ENCODE peak calls at places on chromosomes 3 and 15, in nine cellular contexts. C is iris pigment epithelial cell; Q is midbrain; M is effector memory CD8-positive, alpha-beta T cell; F is activated T-cell treated with anti-CD3 and anti-CD28 coated beads for 1 hour; H is CD8-positive, alpha-beta memory T cell; N is NCI-H460; X is stimulated activated CD8-positive, alpha-beta memory T cell treated with anti-CD3 and anti-CD28 coated beads, Interleukin-15, amount 100 ng/mL, for 24 hours; K is sigmoid colon. I is an unnamed sample.

GRCh38 chr3:197468866-197469382 is 86.8 kb downstream of the BDH1 start:
- DNase-seq in Q (no peak), M (no peak), C (peak), N (no peak), X (no peak), H (no peak), F (no peak), K (no peak), I (no peak)

GRCh38 chr3:11499144-11499543 is 144.6 kb downstream of the VGLL4 start:
- DNase-seq in Q (no peak), M (no peak), N (peak), K (no peak), F (no peak), X (no peak), H (no peak), C (peak), I (no peak)

GRCh38 chr15:60004019-60004845 is at the start of gene FOXB1:
- DNase-seq in K (no peak), X (no peak), F (no peak), C (no peak), N (no peak), Q (peak), M (no peak), H (no peak), I (no peak)

GRCh38 chr3:70980646-70981031 is 602.9 kb downstream of the FOXP1 start:
- DNase-seq in Q (no peak), M (no peak), C (peak), F (no peak), H (no peak), X (no peak), K (no peak), N (no peak), I (peak)

GRCh38 chr15:68017221-68017620 is 36.9 kb upstream of the PIAS1 start:
- DNase-seq in F (no peak), X (no peak), H (no peak), M (no peak), K (no peak), N (no peak), Q (no peak), C (no peak), I (no peak)

GRCh38 chr3:163726125-163726524 is 1352.2 kb downstream of the SI start:
- DNase-seq in F (no peak), Q (no peak), N (no peak), X (no peak), K (no peak), H (no peak), M (no peak), C (no peak), I (no peak)

GRCh38 chr3:134846943-134847342 is 51.9 kb downstream of the EPHB1 start:
- DNase-seq in N (peak), Q (no peak), H (no peak), X (no peak), C (peak), M (no peak), K (no peak), F (no peak), I (no peak)

GRCh38 chr3:166211451-166211850 is 374.2 kb upstream of the BCHE start:
- DNase-seq in H (no peak), X (no peak), K (no peak), N (no peak), Q (no peak), C (no peak), M (no peak), F (no peak), I (no peak)

GRCh38 chr15:77076325-77076915 is 5.5 kb upstream of the TSPAN3 start:
- DNase-seq in H (no peak), M (no peak), X (no peak), N (no peak), K (no peak), C (no peak), F (no peak), Q (peak), I (no peak)

GRCh38 chr3:191330309-191330712 is at the start of gene UTS2B:
- DNase-seq in Q (peak), K (no peak), H (no peak), F (no peak), M (no peak), X (no peak), C (peak), N (no peak), I (no peak)

GRCh38 chr15:81002254-81003022 is 1.7 kb downstream of the TLNRD1 start:
- DNase-seq in H (peak), X (no peak), N (no peak), K (no peak), Q (no peak), C (peak), M (no peak), F (no peak), I (no peak)

GRCh38 chr15:72474466-72474911 is 359 bp downstream of the ARIH1 start:
- DNase-seq in M (no peak), X (no peak), F (no peak), H (no peak), C (no peak), K (no peak), Q (no peak), N (no peak), I (no peak)

GRCh38 chr15:59018833-59019232 is 31.4 kb downstream of the RNF111 start:
- DNase-seq in C (no peak), N (no peak), K (no peak), Q (no peak), X (no peak), F (no peak), M (no peak), H (no peak), I (no peak)

GRCh38 chr3:57972421-57973111 is 35.7 kb upstream of the FLNB start:
- DNase-seq in X (no peak), F (no peak), N (no peak), M (no peak), H (no peak), C (no peak), Q (no peak), K (no peak), I (no peak)

GRCh38 chr3:34676431-34676830 is 878.0 kb downstream of the PDCD6IP start:
- DNase-seq in N (no peak), X (no peak), K (no peak), C (peak), Q (no peak), M (no peak), H (no peak), F (no peak), I (no peak)

GRCh38 chr15:71232411-71232810 is 117.1 kb downstream of the THSD4 start:
- DNase-seq in C (no peak), K (no peak), F (no peak), N (no peak), X (no peak), Q (no peak), M (no peak), H (no peak), I (no peak)

GRCh38 chr3:171640520-171641412 is 169.5 kb downstream of the PLD1 start:
- DNase-seq in M (no peak), Q (no peak), K (no peak), F (no peak), H (no peak), C (peak), N (no peak), X (no peak), I (no peak)

GRCh38 chr3:141248064-141248463 is 16.4 kb downstream of the PXYLP1 start:
- DNase-seq in M (no peak), K (no peak), F (no peak), Q (no peak), C (no peak), H (no peak), N (no peak), X (no peak), I (no peak)

GRCh38 chr3:193962986-193963683 is 172.8 kb upstream of the HES1 start:
- DNase-seq in Q (no peak), C (peak), F (no peak), X (no peak), H (no peak), M (no peak), K (no peak), N (no peak), I (no peak)

GRCh38 chr3:182583545-182583944 is 209.8 kb upstream of the ATP11B start:
- DNase-seq in F (no peak), N (no peak), Q (no peak), K (no peak), H (no peak), M (no peak), C (peak), X (no peak), I (no peak)